ENCODE peak calls at places on chromosomes 7 and 10, in ten cellular contexts. N, X, S, E, C, D, J, W, V and R are unnamed samples. For H3K4me1, the result is how much of the 10 kb centered on the place peaks cover.

GRCh38 chr10:27659786-27660185 is 85.8 kb downstream of the MKX start:
- DNase-seq in N (no peak), X (no peak), S (no peak), E (no peak), C (no peak), D (no peak), J (no peak), W (no peak), V (no peak), R (no peak)

GRCh38 chr10:122126763-122127659 is 138.0 kb downstream of the TACC2 start:
- DNase-seq in N (peak), X (no peak), S (peak), E (no peak), C (peak), D (no peak), J (peak), W (peak), V (no peak), R (peak)

GRCh38 chr10:121610798-121611325 is 12.6 kb upstream of the FGFR2 start:
- DNase-seq in N (no peak), X (no peak), S (no peak), E (no peak), C (no peak), D (no peak), J (no peak), W (no peak), V (no peak), R (no peak)

GRCh38 chr7:85806321-85806720 is 619.5 kb upstream of the SEMA3D start:
- DNase-seq in N (no peak), X (no peak), S (no peak), E (no peak), C (no peak), D (no peak), J (no peak), W (no peak), V (no peak), R (no peak)

GRCh38 chr7:108016841-108017775 is 14.1 kb upstream of the LAMB1 start:
- DNase-seq in N (peak), X (no peak), S (peak), E (no peak), C (peak), D (peak), J (no peak), W (no peak), V (no peak), R (no peak)

GRCh38 chr10:130443236-130443635 is 307.0 kb downstream of the GLRX3 start:
- DNase-seq in N (no peak), X (no peak), S (no peak), E (no peak), C (no peak), D (no peak), J (no peak), W (no peak), V (no peak), R (no peak)

GRCh38 chr7:71193099-71193810 is 61.3 kb downstream of the GALNT17 start:
- DNase-seq in N (no peak), X (no peak), S (no peak), E (no peak), C (no peak), D (no peak), J (no peak), W (no peak), V (no peak), R (no peak)

GRCh38 chr10:127441350-127442219 is 107.5 kb upstream of the NPS start:
- DNase-seq in N (no peak), X (no peak), S (no peak), E (no peak), C (no peak), D (no peak), J (no peak), W (no peak), V (no peak), R (no peak)

GRCh38 chr7:130371059-130371458 is 9.2 kb upstream of the CPA1 start:
- DNase-seq in N (no peak), X (peak), S (peak), E (no peak), C (no peak), D (no peak), J (peak), W (peak), V (peak), R (no peak)

GRCh38 chr10:71547841-71548493 is 151.2 kb downstream of the CDH23 start:
- DNase-seq in N (no peak), X (no peak), S (peak), E (no peak), C (no peak), D (no peak), J (no peak), W (peak), V (no peak), R (no peak)

GRCh38 chr10:5283305-5284158 is 81.2 kb upstream of the UCN3 start:
- DNase-seq in N (peak), X (peak), S (peak), E (no peak), C (peak), D (peak), J (peak), W (peak), V (peak), R (peak)

GRCh38 chr7:111855161-111855841 is 293.0 kb upstream of the IMMP2L start:
- DNase-seq in N (peak), X (peak), S (peak), E (peak), C (peak), D (peak), J (peak), W (peak), V (no peak), R (peak)

DNA sequence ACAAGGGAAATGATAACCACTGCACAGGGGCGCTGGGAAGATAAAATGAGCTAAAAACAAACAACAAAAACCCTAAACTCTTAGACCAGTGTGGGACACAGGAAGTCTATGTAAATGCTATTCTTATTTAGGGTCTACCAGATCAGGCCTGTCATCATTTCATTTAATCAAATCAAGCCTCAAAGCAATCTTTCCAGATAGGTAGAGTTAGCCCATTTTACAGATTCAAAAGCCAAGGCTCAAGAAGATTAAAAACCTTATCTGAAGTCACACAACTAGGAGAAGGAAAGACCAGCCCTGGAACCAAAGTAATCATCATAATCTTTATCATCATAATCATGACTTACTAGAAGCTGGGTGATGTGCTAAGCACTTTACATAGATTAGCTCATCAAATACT is 4.7 kb downstream of the NOD1 start:
- DNase-seq in N (no peak), X (no peak), S (no peak), E (no peak), C (no peak), D (no peak), J (no peak), W (no peak), V (no peak), R (no peak)
- H3K4me1 ChIP-seq in N (under half), X (half or more), S (under half), E (under half), C (half or more), D (half or more), J (under half), W (under half), V (half or more), R (under half)

GRCh38 chr7:22561356-22561755 is 61.4 kb upstream of the STEAP1B start:
- DNase-seq in N (no peak), X (no peak), S (peak), E (no peak), C (peak), D (peak), J (peak), W (peak), V (peak), R (no peak)

GRCh38 chr7:22561895-22562593 is 62.1 kb upstream of the STEAP1B start:
- DNase-seq in N (no peak), X (no peak), S (peak), E (no peak), C (peak), D (peak), J (no peak), W (no peak), V (no peak), R (no peak)

GRCh38 chr7:22564511-22565045 is 64.6 kb upstream of the STEAP1B start:
- DNase-seq in N (no peak), X (no peak), S (peak), E (no peak), C (no peak), D (no peak), J (no peak), W (no peak), V (no peak), R (no peak)

GRCh38 chr7:22563621-22564241 is 63.7 kb upstream of the STEAP1B start:
- DNase-seq in N (no peak), X (no peak), S (peak), E (no peak), C (no peak), D (peak), J (no peak), W (no peak), V (no peak), R (no peak)

GRCh38 chr7:22563115-22563514 is 63.1 kb upstream of the STEAP1B start:
- DNase-seq in N (no peak), X (no peak), S (peak), E (no peak), C (no peak), D (peak), J (no peak), W (no peak), V (no peak), R (no peak)
- TF ChIP-seq POLR2A in N (no peak), X (no peak), S (no peak), E (no peak), C (no peak), D (no peak), J (no peak), W (no peak), V (no peak), R (no peak)

DNA sequence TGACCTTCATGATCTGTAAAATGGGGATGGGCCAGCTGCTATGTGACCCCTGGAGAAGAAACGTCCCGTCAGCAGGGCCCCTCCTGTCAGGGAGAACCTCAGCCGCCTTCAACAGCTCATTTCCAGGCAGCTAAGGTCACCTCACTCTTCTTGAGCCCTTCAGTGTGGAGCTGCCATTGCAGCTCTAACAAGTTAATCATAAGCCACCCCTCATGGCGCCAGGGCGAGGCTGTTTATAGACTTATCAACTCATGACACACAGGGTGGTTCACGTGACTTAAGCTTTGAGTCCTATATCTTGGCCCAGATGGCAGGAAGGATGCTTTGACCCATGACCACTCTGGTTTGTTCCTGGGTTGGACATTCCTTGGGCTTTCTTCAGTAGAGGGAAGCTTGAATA is 315.1 kb downstream of the TNS3 start:
- DNase-seq in N (no peak), X (peak), S (peak), E (no peak), C (no peak), D (no peak), J (no peak), W (peak), V (no peak), R (no peak)
- H3K27ac ChIP-seq in N (no peak), X (peak), S (no peak), E (no peak), C (no peak), D (no peak), J (peak), W (no peak), V (peak), R (no peak)

GRCh38 chr10:91558473-91558872 is 74.4 kb downstream of the PPP1R3C start:
- DNase-seq in N (no peak), X (no peak), S (no peak), E (no peak), C (no peak), D (no peak), J (no peak), W (no peak), V (no peak), R (no peak)

GRCh38 chr10:91557540-91558231 is 75.2 kb downstream of the PPP1R3C start:
- DNase-seq in N (no peak), X (no peak), S (no peak), E (no peak), C (no peak), D (no peak), J (no peak), W (no peak), V (no peak), R (no peak)

GRCh38 chr10:91559170-91559569 is 73.7 kb downstream of the PPP1R3C start:
- DNase-seq in N (no peak), X (no peak), S (no peak), E (no peak), C (no peak), D (no peak), J (no peak), W (no peak), V (no peak), R (no peak)

GRCh38 chr10:91556691-91557529 is 76.0 kb downstream of the PPP1R3C start:
- DNase-seq in N (no peak), X (peak), S (no peak), E (no peak), C (no peak), D (no peak), J (no peak), W (no peak), V (no peak), R (no peak)

GRCh38 chr10:91559750-91560149 is 73.1 kb downstream of the PPP1R3C start:
- DNase-seq in N (no peak), X (no peak), S (no peak), E (no peak), C (no peak), D (no peak), J (no peak), W (no peak), V (no peak), R (no peak)
- H3K4me1 ChIP-seq in N (under half), X (under half), S (under half), E (under half), C (under half), D (under half), J (under half), W (under half), V (under half), R (under half)

DNA sequence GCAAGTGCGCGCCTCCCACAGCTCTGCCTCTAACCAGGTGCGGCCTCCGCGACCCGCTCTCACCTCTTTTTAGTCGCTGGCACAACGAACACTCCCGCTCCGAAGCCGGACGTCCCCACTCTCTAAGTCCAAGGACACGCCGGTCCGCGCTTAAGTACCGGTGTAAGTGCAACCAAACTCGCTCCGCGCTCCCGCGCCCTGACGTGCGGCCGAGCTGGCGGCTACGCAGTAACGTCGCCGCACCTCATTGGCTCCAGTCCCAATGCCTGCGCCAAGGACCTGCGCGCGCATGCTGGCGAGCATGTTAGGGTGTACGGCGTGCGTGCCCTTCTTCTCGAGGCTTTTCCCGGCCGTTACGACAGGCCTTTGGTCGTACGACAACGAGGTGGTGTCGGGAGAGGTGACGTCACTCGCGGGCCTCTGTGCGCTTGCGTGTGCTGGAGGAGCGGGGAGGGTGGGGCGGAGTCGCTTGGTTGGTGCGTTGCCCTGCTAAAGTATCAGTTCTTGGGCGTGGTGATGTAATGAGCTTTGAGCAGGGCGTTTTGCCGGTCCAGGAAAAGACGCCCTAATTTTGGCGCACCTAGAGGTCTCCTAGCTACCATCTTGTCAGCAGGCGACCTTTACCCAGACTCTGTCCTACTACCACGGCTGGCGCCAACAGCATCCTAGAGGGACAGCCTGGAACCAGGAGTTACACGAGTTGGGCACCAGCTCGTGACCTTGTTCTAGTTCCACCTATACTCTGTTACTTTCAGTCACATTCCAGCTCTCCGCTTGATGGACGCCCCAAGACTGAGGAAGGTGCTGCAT is at the start of gene CYCS:
- DNase-seq in N (peak), X (peak), S (peak), E (peak), C (peak), D (peak), J (peak), W (peak), V (peak), R (peak)
- TF ChIP-seq POLR2A in N (peak), X (peak), S (peak), E (peak), C (peak), D (peak), J (peak), W (peak), V (peak), R (peak)

GRCh38 chr7:102304668-102305067 is 18.0 kb downstream of the SH2B2 start:
- DNase-seq in N (no peak), X (no peak), S (no peak), E (no peak), C (no peak), D (no peak), J (peak), W (no peak), V (no peak), R (no peak)

GRCh38 chr7:102300643-102301211 is 14.1 kb downstream of the SH2B2 start:
- DNase-seq in N (no peak), X (no peak), S (no peak), E (no peak), C (no peak), D (no peak), J (no peak), W (no peak), V (no peak), R (no peak)

GRCh38 chr7:102305414-102306268 is 19.0 kb downstream of the SH2B2 start:
- DNase-seq in N (no peak), X (no peak), S (no peak), E (peak), C (no peak), D (no peak), J (no peak), W (no peak), V (no peak), R (no peak)

GRCh38 chr7:102303669-102304422 is 17.2 kb downstream of the SH2B2 start:
- DNase-seq in N (no peak), X (no peak), S (no peak), E (no peak), C (no peak), D (no peak), J (no peak), W (no peak), V (no peak), R (no peak)

GRCh38 chr7:102302025-102302424 is 15.4 kb downstream of the SH2B2 start:
- DNase-seq in N (no peak), X (no peak), S (no peak), E (no peak), C (no peak), D (no peak), J (no peak), W (no peak), V (no peak), R (no peak)
- H3K27ac ChIP-seq in N (no peak), X (no peak), S (no peak), E (no peak), C (no peak), D (no peak), J (no peak), W (no peak), V (no peak), R (no peak)

GRCh38 chr10:102670065-102670400 is 25.8 kb downstream of the TRIM8 start:
- DNase-seq in N (no peak), X (no peak), S (no peak), E (no peak), C (no peak), D (no peak), J (no peak), W (no peak), V (no peak), R (no peak)
- H3K4me1 ChIP-seq in N (under half), X (half or more), S (under half), E (under half), C (under half), D (under half), J (under half), W (under half), V (half or more), R (under half)